ENCODE peak calls at places on chromosomes 1 and 21, in four cellular contexts. K is thoracic aorta, R is Caco-2, V is hepatocyte. L is an unnamed sample.

GRCh38 chr21:29365636-29366305 is 67.0 kb downstream of the BACH1 start:
- DNase-seq in K (no peak), R (no peak), V (no peak), L (no peak)

GRCh38 chr1:65310078-65310587 is 790 bp downstream of the DNAJC6 start:
- DNase-seq in K (no peak), R (no peak), V (no peak), L (no peak)

GRCh38 chr1:66271216-66271903 is 262.6 kb upstream of the SGIP1 start:
- DNase-seq in K (peak; percentile 64), R (peak; percentile 3), V (peak; percentile 90), L (no peak)

GRCh38 chr1:3909615-3910014 is 9.5 kb upstream of the C1orf174 start:
- DNase-seq in K (no peak), R (no peak), V (no peak), L (no peak)

GRCh38 chr1:156004843-156005593 is 15.7 kb downstream of the SSR2 start:
- DNase-seq in K (no peak), R (no peak), V (no peak), L (no peak)

GRCh38 chr1:99504287-99504686 is 141.6 kb upstream of the PALMD start:
- DNase-seq in K (no peak), R (no peak), V (peak; percentile 27), L (no peak)

GRCh38 chr1:8702848-8703810 is 114.3 kb downstream of the RERE start:
- DNase-seq in K (peak; percentile 58), R (peak; percentile 93), V (peak; percentile 95), L (peak; percentile 92)

GRCh38 chr1:121418369-121419049 is 233.7 kb downstream of the SRGAP2C start:
- DNase-seq in K (no peak), R (no peak), V (no peak), L (no peak)

GRCh38 chr1:167121375-167122120 is 27.7 kb downstream of the STYXL2 start:
- DNase-seq in K (no peak), R (no peak), V (peak; percentile 64), L (peak; percentile 72)

GRCh38 chr21:42387843-42388242 is 8.0 kb downstream of the TMPRSS3 start:
- DNase-seq in K (no peak), R (no peak), V (no peak), L (no peak)

GRCh38 chr1:207825719-207826556 is 74.1 kb downstream of the CD46 start:
- DNase-seq in K (no peak), R (no peak), V (no peak), L (no peak)

GRCh38 chr1:99705385-99705784 is 59.5 kb downstream of the PALMD start:
- DNase-seq in K (no peak), R (no peak), V (no peak), L (no peak)

GRCh38 chr21:34992736-34993135 is 56.4 kb downstream of the RUNX1 start:
- DNase-seq in K (no peak), R (no peak), V (no peak), L (no peak)

GRCh38 chr1:107141491-107142369 is 891 bp downstream of the NTNG1 start:
- DNase-seq in K (no peak), R (no peak), V (peak; percentile 73), L (no peak)

GRCh38 chr1:54456921-54457529 is 50.8 kb upstream of the SSBP3 start:
- DNase-seq in K (no peak), R (no peak), V (no peak), L (no peak)

GRCh38 chr1:203448521-203449061 is 27.0 kb upstream of the PRELP start:
- DNase-seq in K (no peak), R (no peak), V (peak; percentile 53), L (no peak)

GRCh38 chr1:151715726-151716404 is 738 bp downstream of the CELF3 start:
- DNase-seq in K (no peak), R (no peak), V (no peak), L (no peak)

GRCh38 chr1:185342017-185342416 is 25.0 kb upstream of the IVNS1ABP start:
- DNase-seq in K (no peak), R (no peak), V (no peak), L (no peak)

GRCh38 chr1:214280386-214281029 is 451 bp upstream of the SMYD2 start:
- DNase-seq in K (no peak), R (peak; percentile 60), V (peak; percentile 53), L (no peak)

GRCh38 chr1:24903955-24904730 is 25.9 kb downstream of the RUNX3 start:
- DNase-seq in K (no peak), R (no peak), V (no peak), L (peak; percentile 68)

GRCh38 chr1:211543003-211543402 is 36.0 kb downstream of the SLC30A1 start:
- DNase-seq in K (no peak), R (no peak), V (peak; percentile 31), L (no peak)

GRCh38 chr1:64147759-64148158 is 55.7 kb upstream of the UBE2U start:
- DNase-seq in K (no peak), R (no peak), V (no peak), L (no peak)

GRCh38 chr21:29854795-29855194 is 85.0 kb downstream of the GRIK1 start:
- DNase-seq in K (no peak), R (no peak), V (no peak), L (no peak)

GRCh38 chr21:45269861-45270260 is 17.8 kb downstream of the POFUT2 start:
- DNase-seq in K (no peak), R (no peak), V (no peak), L (peak; percentile 66)

GRCh38 chr1:223231011-223231572 is 88.0 kb upstream of the TLR5 start:
- DNase-seq in K (no peak), R (no peak), V (no peak), L (no peak)

GRCh38 chr1:30756545-30757195 is 904 bp downstream of the LAPTM5 start:
- DNase-seq in K (peak; percentile 10), R (no peak), V (no peak), L (no peak)

GRCh38 chr1:93735722-93736121 is 54.1 kb upstream of the BCAR3 start:
- DNase-seq in K (no peak), R (no peak), V (no peak), L (no peak)

GRCh38 chr1:15408890-15409399 is 743 bp upstream of the EFHD2 start:
- DNase-seq in K (no peak), R (no peak), V (no peak), L (no peak)

GRCh38 chr21:38751379-38752050 is 54.2 kb upstream of the ETS2 start:
- DNase-seq in K (peak; percentile 60), R (no peak), V (no peak), L (no peak)

GRCh38 chr1:25485536-25486235 is 55.0 kb downstream of the MACO1 start:
- DNase-seq in K (no peak), R (no peak), V (no peak), L (no peak)

GRCh38 chr1:87956072-87956471 is 627.4 kb downstream of the LMO4 start:
- DNase-seq in K (peak; percentile 74), R (no peak), V (peak; percentile 32), L (no peak)

GRCh38 chr1:92599184-92599583 is 112.5 kb upstream of the GFI1 start:
- DNase-seq in K (no peak), R (no peak), V (peak; percentile 27), L (no peak)

DNA sequence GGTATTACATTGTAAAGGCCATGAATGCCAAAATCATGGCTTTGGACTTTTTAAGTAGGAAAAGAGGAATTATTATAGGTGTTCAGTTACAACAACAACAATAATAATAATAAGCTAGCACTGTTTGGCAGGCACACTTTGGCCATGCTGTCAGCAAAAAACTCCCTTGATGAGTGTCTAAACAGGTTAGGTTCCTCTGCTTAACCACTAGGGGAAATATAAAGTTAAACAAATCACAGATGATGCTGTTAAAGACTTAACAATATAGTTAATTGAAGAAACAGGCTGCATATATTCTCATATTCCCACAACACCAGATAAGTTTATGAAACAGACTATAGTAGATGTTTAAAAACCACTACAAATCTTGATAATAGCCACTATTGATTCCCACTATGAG is 46.4 kb downstream of the RGS21 start:
- DNase-seq in K (no peak), R (no peak), V (no peak), L (no peak)
- TF ChIP-seq CTCF in K (no peak), R (peak; percentile 22), V (no peak), L (no peak)

GRCh38 chr1:196977278-196977677 is at the start of gene CFHR5:
- DNase-seq in K (no peak), R (no peak), V (no peak), L (no peak)
- TF ChIP-seq CTCF in K (no peak), R (no peak), V (no peak), L (no peak)

DNA sequence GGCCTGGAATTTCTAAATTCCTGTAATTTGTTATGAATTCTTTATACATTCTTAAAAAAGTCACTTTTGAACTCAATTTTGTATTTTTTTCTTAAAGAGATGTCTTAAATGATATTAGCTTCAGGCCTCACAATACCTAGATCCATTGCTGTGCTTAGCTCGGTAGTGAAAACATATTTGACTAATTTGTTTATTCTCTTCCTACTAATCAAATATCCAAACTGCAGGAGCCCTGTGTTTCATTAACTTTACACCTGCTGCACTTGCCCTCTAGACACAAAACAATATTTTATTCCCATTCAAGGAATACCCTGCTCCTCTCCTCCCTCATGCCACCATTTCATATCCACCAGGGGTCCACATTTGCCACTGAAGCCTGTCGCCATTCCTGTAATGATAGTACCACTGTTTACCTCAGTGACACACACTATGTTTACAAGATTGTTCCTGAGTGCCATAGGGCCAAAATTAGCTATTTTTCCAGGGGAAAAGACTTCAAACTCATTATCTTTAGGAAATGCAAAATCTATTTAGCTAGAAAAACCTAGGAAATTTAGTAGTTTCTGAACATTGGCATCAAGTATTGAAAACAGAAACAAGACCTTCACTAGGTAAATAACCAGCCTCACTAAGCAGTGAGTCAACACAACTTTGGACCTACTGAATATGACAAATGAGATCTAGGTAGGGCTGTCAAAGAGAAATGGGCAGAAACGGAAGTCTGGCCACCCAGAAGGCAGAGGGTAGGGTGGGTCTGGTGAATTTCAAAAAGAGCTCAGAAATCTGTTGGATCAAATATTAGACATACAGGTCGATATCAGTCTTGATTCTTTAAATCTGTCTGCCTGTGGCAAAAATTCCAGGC is 134.6 kb upstream of the KCNK1 start:
- DNase-seq in K (no peak), R (no peak), V (peak; percentile 17), L (no peak)
- TF ChIP-seq CTCF in K (no peak), R (no peak), V (no peak), L (no peak)

GRCh38 chr1:176033474-176033873 is 173.6 kb downstream of the COP1 start:
- DNase-seq in K (no peak), R (no peak), V (no peak), L (no peak)
- TF ChIP-seq CTCF in K (no peak), R (no peak), V (no peak), L (no peak)

GRCh38 chr1:16926491-16927195 is 4.9 kb downstream of the CROCC start:
- DNase-seq in K (no peak), R (no peak), V (peak; percentile 26), L (no peak)

GRCh38 chr1:16922885-16923431 is 1.2 kb downstream of the CROCC start:
- DNase-seq in K (no peak), R (no peak), V (no peak), L (no peak)

GRCh38 chr1:16925635-16926490 is 4.1 kb downstream of the CROCC start:
- DNase-seq in K (no peak), R (no peak), V (no peak), L (no peak)

GRCh38 chr1:16924216-16924918 is 2.6 kb downstream of the CROCC start:
- DNase-seq in K (no peak), R (no peak), V (no peak), L (no peak)

DNA sequence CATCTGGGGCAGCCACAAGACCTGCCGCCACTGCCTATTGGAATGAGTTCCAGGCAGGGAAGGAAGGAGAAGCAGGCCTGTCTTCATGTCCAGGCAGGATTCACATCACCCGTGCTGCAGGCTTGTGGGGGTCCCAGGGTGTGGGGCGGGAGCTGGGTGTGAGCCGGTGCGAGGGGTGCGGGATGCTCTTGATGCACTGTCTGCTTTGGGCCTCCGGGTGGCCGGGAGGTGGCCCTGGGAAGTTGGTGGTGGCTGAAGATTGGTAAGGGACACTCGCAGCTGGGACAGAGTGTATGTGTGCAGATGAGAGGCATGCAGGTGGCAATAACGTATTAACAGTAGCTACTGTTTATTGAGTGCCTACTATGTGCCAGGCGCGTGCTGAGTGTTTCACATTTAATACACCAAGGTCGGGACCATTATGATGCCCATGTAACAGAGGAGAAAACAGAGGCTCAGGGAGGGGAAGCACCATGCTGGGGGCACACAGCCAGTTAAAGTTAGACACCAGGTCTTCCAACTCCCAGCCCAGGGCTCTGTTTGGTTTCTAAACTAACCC is 3.3 kb downstream of the CROCC start:
- DNase-seq in K (no peak), R (peak; percentile 40), V (no peak), L (no peak)
- TF ChIP-seq CTCF in K (no peak), R (peak; percentile 36), V (no peak), L (peak; percentile 43)